ENCODE peak calls at places on chromosomes 6 and 20, in four cellular contexts. One of them, this sample, is unnamed.

GRCh38 chr20:47466704-47467459 is 34.8 kb upstream of the NCOA3 start:
- DNase-seq in ovary: no peak
- DNase-seq in kidney: no peak
- DNase-seq in B cell: peak
- DNase-seq in this sample: no peak

GRCh38 chr6:126963077-126963809 is 155.2 kb upstream of the RSPO3 start:
- DNase-seq in B cell: no peak
- DNase-seq in ovary: no peak
- DNase-seq in kidney: no peak
- DNase-seq in this sample: no peak

GRCh38 chr20:33882481-33882880 is 71.3 kb downstream of the CHMP4B start:
- DNase-seq in ovary: no peak
- DNase-seq in kidney: no peak
- DNase-seq in B cell: no peak
- DNase-seq in this sample: no peak

GRCh38 chr20:61411743-61412142 is 159.7 kb downstream of the CDH4 start:
- DNase-seq in ovary: no peak
- DNase-seq in kidney: peak
- DNase-seq in B cell: no peak
- DNase-seq in this sample: no peak

GRCh38 chr20:59164681-59165388 is 1.2 kb downstream of the ZNF831 start:
- DNase-seq in ovary: no peak
- DNase-seq in kidney: no peak
- DNase-seq in B cell: no peak
- DNase-seq in this sample: no peak

GRCh38 chr6:87312860-87313259 is 9.5 kb upstream of the SMIM8 start:
- DNase-seq in ovary: no peak
- DNase-seq in B cell: no peak
- DNase-seq in kidney: no peak
- DNase-seq in this sample: no peak

GRCh38 chr6:158758464-158758863 is 60.7 kb downstream of the EZR start:
- DNase-seq in B cell: no peak
- DNase-seq in ovary: no peak
- DNase-seq in kidney: no peak
- DNase-seq in this sample: no peak

GRCh38 chr6:17884501-17885039 is 102.9 kb downstream of the KIF13A start:
- DNase-seq in B cell: no peak
- DNase-seq in kidney: no peak
- DNase-seq in ovary: no peak
- DNase-seq in this sample: no peak

GRCh38 chr6:147817042-147817689 is 308.7 kb downstream of the SAMD5 start:
- DNase-seq in kidney: no peak
- DNase-seq in ovary: no peak
- DNase-seq in B cell: no peak
- DNase-seq in this sample: no peak

GRCh38 chr20:11549172-11550117 is 368.2 kb upstream of the BTBD3 start:
- DNase-seq in B cell: no peak
- DNase-seq in kidney: no peak
- DNase-seq in ovary: no peak
- DNase-seq in this sample: no peak

GRCh38 chr20:25076731-25077609 is 5.0 kb downstream of the VSX1 start:
- DNase-seq in kidney: no peak
- DNase-seq in ovary: no peak
- DNase-seq in B cell: no peak
- DNase-seq in this sample: peak

GRCh38 chr20:40657526-40657925 is 31.5 kb downstream of the MAFB start:
- DNase-seq in ovary: no peak
- DNase-seq in kidney: no peak
- DNase-seq in B cell: no peak
- DNase-seq in this sample: no peak

GRCh38 chr6:51805517-51805916 is 281.9 kb downstream of the PKHD1 start:
- DNase-seq in ovary: no peak
- DNase-seq in kidney: no peak
- DNase-seq in B cell: no peak
- DNase-seq in this sample: no peak

GRCh38 chr6:6918216-6918983 is 189.4 kb upstream of the RREB1 start:
- DNase-seq in ovary: no peak
- DNase-seq in kidney: no peak
- DNase-seq in B cell: no peak
- DNase-seq in this sample: peak

GRCh38 chr6:31083742-31084354 is 28.5 kb downstream of the C6orf15 start:
- DNase-seq in kidney: no peak
- DNase-seq in B cell: no peak
- DNase-seq in ovary: peak
- DNase-seq in this sample: peak

GRCh38 chr6:167703781-167704180 is 122.9 kb upstream of the AFDN start:
- DNase-seq in ovary: peak
- DNase-seq in B cell: no peak
- DNase-seq in kidney: no peak
- DNase-seq in this sample: peak

GRCh38 chr20:51801220-51801991 is 915 bp downstream of the SALL4 start:
- DNase-seq in B cell: no peak
- DNase-seq in ovary: no peak
- DNase-seq in kidney: no peak
- DNase-seq in this sample: no peak

GRCh38 chr6:116773886-116774285 is 8.4 kb upstream of the FAM162B start:
- DNase-seq in B cell: no peak
- DNase-seq in ovary: no peak
- DNase-seq in kidney: no peak
- DNase-seq in this sample: no peak

GRCh38 chr6:106084973-106085686 is 1.0 kb upstream of the PRDM1 start:
- DNase-seq in B cell: no peak
- DNase-seq in ovary: no peak
- DNase-seq in kidney: no peak
- DNase-seq in this sample: peak

GRCh38 chr6:7419065-7419464 is 29.5 kb downstream of the RIOK1 start:
- DNase-seq in ovary: no peak
- DNase-seq in B cell: no peak
- DNase-seq in kidney: no peak
- DNase-seq in this sample: no peak

GRCh38 chr20:50810842-50811241 is 16.0 kb downstream of the BCAS4 start:
- DNase-seq in ovary: no peak
- DNase-seq in kidney: peak
- DNase-seq in B cell: no peak
- DNase-seq in this sample: no peak

GRCh38 chr20:17735206-17735804 is 35.5 kb downstream of the BANF2 start:
- DNase-seq in kidney: no peak
- DNase-seq in ovary: no peak
- DNase-seq in B cell: no peak
- DNase-seq in this sample: peak

GRCh38 chr20:53711333-53712211 is 117.9 kb upstream of the ZNF217 start:
- DNase-seq in ovary: no peak
- DNase-seq in kidney: no peak
- DNase-seq in B cell: no peak
- DNase-seq in this sample: no peak

GRCh38 chr20:56171087-56172012 is 77.2 kb upstream of the MC3R start:
- DNase-seq in ovary: peak
- DNase-seq in B cell: no peak
- DNase-seq in kidney: no peak
- DNase-seq in this sample: no peak

GRCh38 chr20:8805737-8806442 is 263.0 kb upstream of the PLCB4 start:
- DNase-seq in kidney: no peak
- DNase-seq in B cell: no peak
- DNase-seq in ovary: no peak
- DNase-seq in this sample: peak

This sample was measured in HT1080.